ENCODE peak calls at places on chromosomes 3 and 15, in four cellular contexts. X, H, Q and M are unnamed samples.

GRCh38 chr3:66242788-66243463 is 22.1 kb downstream of the SLC25A26 start:
- DNase-seq in X (no peak), H (no peak), Q (no peak), M (peak)

GRCh38 chr3:5198986-5199731 is 11.7 kb downstream of the EDEM1 start:
- DNase-seq in H (no peak), Q (no peak), X (no peak), M (peak)

GRCh38 chr15:73982251-73982962 is 9.7 kb downstream of the STOML1 start:
- DNase-seq in Q (peak), X (peak), H (peak), M (no peak)

GRCh38 chr15:93913310-93913709 is 318.1 kb upstream of the MCTP2 start:
- DNase-seq in X (no peak), Q (no peak), H (no peak), M (no peak)

GRCh38 chr3:113110263-113110662 is 101.1 kb upstream of the BOC start:
- DNase-seq in X (no peak), Q (no peak), H (no peak), M (no peak)

GRCh38 chr3:59480486-59480995 is 430.7 kb upstream of the CFAP20DC start:
- DNase-seq in X (peak), Q (no peak), H (peak), M (peak)

GRCh38 chr3:13261908-13262307 is 158.2 kb downstream of the NUP210 start:
- DNase-seq in H (no peak), X (no peak), Q (no peak), M (no peak)

GRCh38 chr15:52295421-52295991 is at the start of gene MYO5C:
- DNase-seq in X (no peak), H (peak), Q (peak), M (peak)

GRCh38 chr15:68417051-68417450 is 14.9 kb downstream of the ITGA11 start:
- DNase-seq in X (no peak), H (no peak), Q (no peak), M (no peak)

GRCh38 chr15:80228959-80229610 is 22.9 kb downstream of the CTXND1 start:
- DNase-seq in X (peak), H (peak), Q (no peak), M (peak)

GRCh38 chr3:52190294-52190841 is 7.6 kb upstream of the ALAS1 start:
- DNase-seq in X (peak), Q (peak), H (no peak), M (no peak)

GRCh38 chr3:152650177-152650576 is 184.8 kb upstream of the P2RY1 start:
- DNase-seq in H (no peak), X (no peak), Q (no peak), M (no peak)

GRCh38 chr3:99706410-99706809 is 68.0 kb downstream of the COL8A1 start:
- DNase-seq in X (no peak), Q (no peak), H (no peak), M (no peak)

GRCh38 chr3:149120051-149120972 is 9.1 kb upstream of the HPS3 start:
- DNase-seq in H (peak), Q (no peak), X (peak), M (peak)

GRCh38 chr3:126300761-126301481 is 56.3 kb downstream of the KLF15 start:
- DNase-seq in X (no peak), H (no peak), Q (peak), M (no peak)